ENCODE peak calls at places on chromosomes 3 and 15, in seven cellular contexts. V is NT2/D1; R is stimulated activated CD4-positive, alpha-beta T cell treated with anti-CD3 and anti-CD28 coated beads, Interleukin-15, amount 100 ng/mL, for 24 hours; M is non-pigmented ciliary epithelial cell; G is adrenal gland; I is upper lobe of right lung; Y is fibroblast of lung. B is an unnamed sample.

GRCh38 chr15:45948226-45948625 is 313.4 kb downstream of the SQOR start:
- DNase-seq in M (no peak), I (no peak), Y (no peak), G (no peak), V (peak; percentile 23), R (no peak), B (no peak)

GRCh38 chr15:26235148-26235769 is 372.1 kb upstream of the ATP10A start:
- DNase-seq in R (no peak), Y (no peak), V (peak; percentile 74), G (no peak), M (no peak), I (no peak), B (no peak)

GRCh38 chr3:112351823-112352222 is 18.9 kb downstream of the CD200 start:
- DNase-seq in G (no peak), Y (no peak), M (no peak), I (no peak), R (no peak), V (no peak), B (no peak)

GRCh38 chr3:13277860-13278531 is 142.1 kb downstream of the NUP210 start:
- DNase-seq in G (peak; percentile 44), R (peak; percentile 23), I (peak; percentile 51), M (peak; percentile 9), Y (no peak), V (no peak), B (no peak)

GRCh38 chr3:33826688-33827087 is 28.3 kb downstream of the PDCD6IP start:
- DNase-seq in M (peak; percentile 26), I (no peak), V (no peak), G (no peak), R (no peak), Y (peak; percentile 8), B (no peak)

GRCh38 chr3:127959873-127960272 is 44.8 kb downstream of the KBTBD12 start:
- DNase-seq in Y (peak; percentile 43), V (peak; percentile 38), I (no peak), R (no peak), G (peak; percentile 21), M (no peak), B (no peak)

GRCh38 chr3:194330160-194330559 is 21.0 kb downstream of the CPN2 start:
- DNase-seq in Y (no peak), M (no peak), V (no peak), I (no peak), G (no peak), R (no peak), B (no peak)

GRCh38 chr15:70430029-70430428 is 332.3 kb upstream of the TLE3 start:
- DNase-seq in V (no peak), R (no peak), I (no peak), G (no peak), Y (peak; percentile 74), M (peak; percentile 22), B (no peak)

GRCh38 chr3:52318186-52318793 is 2.2 kb downstream of the DNAH1 start:
- DNase-seq in R (no peak), M (no peak), Y (no peak), V (no peak), I (peak; percentile 86), G (no peak), B (no peak)

GRCh38 chr3:183272792-183273191 is 19.7 kb downstream of the B3GNT5 start:
- DNase-seq in Y (no peak), V (no peak), M (no peak), G (no peak), I (no peak), R (no peak), B (no peak)

GRCh38 chr3:83946554-83946953 is 1012.2 kb upstream of the CADM2 start:
- DNase-seq in I (no peak), R (no peak), G (no peak), M (no peak), Y (no peak), V (no peak), B (no peak)

GRCh38 chr3:51024765-51025681 is 350.3 kb downstream of the DOCK3 start:
- DNase-seq in I (no peak), V (no peak), G (peak; percentile 27), M (no peak), Y (no peak), R (peak; percentile 75), B (peak; percentile 14)

GRCh38 chr3:188469228-188469885 is 315.4 kb downstream of the LPP start:
- DNase-seq in M (no peak), R (no peak), G (peak; percentile 18), Y (peak; percentile 61), V (no peak), I (no peak), B (peak; percentile 27)

GRCh38 chr3:20185364-20185732 is 658 bp downstream of the SGO1 start:
- DNase-seq in G (no peak), I (no peak), V (no peak), M (no peak), R (peak; percentile 26), Y (peak; percentile 29), B (no peak)

GRCh38 chr3:61882253-61882652 is 320.9 kb downstream of the PTPRG start:
- DNase-seq in R (no peak), M (no peak), I (no peak), Y (no peak), G (no peak), V (no peak), B (no peak)

GRCh38 chr3:61381745-61382392 is 130.6 kb upstream of the FHIT start:
- DNase-seq in Y (peak; percentile 29), V (peak; percentile 25), M (no peak), R (no peak), G (no peak), I (no peak), B (no peak)

GRCh38 chr3:9169951-9170850 is 79.2 kb downstream of the SRGAP3 start:
- DNase-seq in R (peak; percentile 52), I (no peak), V (no peak), G (no peak), M (no peak), Y (no peak), B (no peak)

GRCh38 chr3:181176610-181177009 is 187.1 kb upstream of the DNAJC19 start:
- DNase-seq in G (peak; percentile 60), M (peak; percentile 2), Y (peak; percentile 43), I (no peak), R (peak; percentile 52), V (peak; percentile 23), B (no peak)

GRCh38 chr15:75718326-75718725 is 5.7 kb upstream of the CSPG4 start:
- DNase-seq in V (no peak), R (no peak), Y (peak; percentile 66), I (no peak), G (no peak), M (no peak), B (peak; percentile 43)

GRCh38 chr3:187738400-187739124 is 6.7 kb downstream of the BCL6 start:
- DNase-seq in Y (peak; percentile 97), V (peak; percentile 93), M (peak; percentile 83), G (peak; percentile 94), I (peak; percentile 87), R (peak; percentile 82), B (peak; percentile 65)

GRCh38 chr3:62527484-62527883 is 154.1 kb upstream of the FEZF2 start:
- DNase-seq in Y (no peak), I (no peak), R (no peak), V (no peak), M (no peak), G (no peak), B (no peak)

GRCh38 chr3:185216587-185216918 is 37.3 kb downstream of the EHHADH start:
- DNase-seq in V (peak; percentile 5), R (no peak), Y (no peak), M (no peak), I (no peak), G (peak; percentile 67), B (no peak)

GRCh38 chr3:77038468-77038927 is 1.4 kb upstream of the ROBO2 start:
- DNase-seq in R (peak; percentile 29), V (peak; percentile 76), G (peak; percentile 52), I (peak; percentile 69), Y (peak; percentile 93), M (peak; percentile 72), B (peak; percentile 77)

GRCh38 chr3:124714218-124714853 is 15.9 kb upstream of the UMPS start:
- DNase-seq in G (no peak), R (no peak), V (no peak), Y (no peak), M (no peak), I (no peak), B (no peak)

B was measured in T1000.